ENCODE peak calls at places on chromosomes 13 and 19, in six cellular contexts. Z is neuronal stem cell, P is IMR-90, S is trophoblast cell, F is H1, D is H9. T is an unnamed sample.
A peak's percentile ranks its signal among the peaks of the same experiment; 100 is the strongest.

GRCh38 chr19:3210347-3211017 is 14.0 kb upstream of the CELF5 start:
- DNase-seq in Z (no peak), P (no peak), S (peak; percentile 82), F (peak; percentile 96), D (peak; percentile 82), T (peak; percentile 35)

GRCh38 chr19:12365094-12365371 is 450 bp downstream of the ZNF442 start:
- DNase-seq in Z (no peak), P (peak; percentile 22), S (peak; percentile 21), F (no peak), D (no peak), T (no peak)

GRCh38 chr19:55700813-55701212 is 25.8 kb downstream of the EPN1 start:
- DNase-seq in Z (no peak), P (no peak), S (no peak), F (no peak), D (no peak), T (no peak)

GRCh38 chr19:44777715-44778347 is at the start of gene CBLC:
- DNase-seq in Z (no peak), P (no peak), S (peak; percentile 94), F (peak; percentile 92), D (peak; percentile 97), T (no peak)

GRCh38 chr19:31099470-31100190 is 249.6 kb downstream of the TSHZ3 start:
- DNase-seq in Z (no peak), P (no peak), S (no peak), F (no peak), D (no peak), T (no peak)

GRCh38 chr13:73065665-73066350 is 7.0 kb downstream of the KLF5 start:
- DNase-seq in Z (no peak), P (no peak), S (peak; percentile 93), F (no peak), D (no peak), T (no peak)

GRCh38 chr19:40780582-40780981 is 2.5 kb downstream of the RAB4B start:
- DNase-seq in Z (no peak), P (no peak), S (no peak), F (no peak), D (no peak), T (no peak)

GRCh38 chr19:17234911-17235617 is 9.0 kb downstream of the OCEL1 start:
- DNase-seq in Z (no peak), P (peak; percentile 38), S (peak; percentile 64), F (peak; percentile 90), D (peak; percentile 81), T (peak; percentile 67)

GRCh38 chr19:51448011-51448744 is 10.1 kb downstream of the SIGLEC8 start:
- DNase-seq in Z (no peak), P (no peak), S (no peak), F (no peak), D (no peak), T (no peak)

GRCh38 chr19:29860492-29860891 is 48.7 kb downstream of the CCNE1 start:
- DNase-seq in Z (no peak), P (no peak), S (peak; percentile 92), F (no peak), D (peak; percentile 54), T (no peak)

GRCh38 chr19:11382898-11383705 is 1.0 kb downstream of the EPOR start:
- DNase-seq in Z (no peak), P (no peak), S (peak; percentile 81), F (peak; percentile 94), D (peak; percentile 87), T (peak; percentile 65)

GRCh38 chr19:3249408-3249807 is 24.9 kb downstream of the CELF5 start:
- DNase-seq in Z (no peak), P (no peak), S (no peak), F (peak; percentile 63), D (peak; percentile 57), T (no peak)

GRCh38 chr19:43624933-43625332 is 5.5 kb upstream of the ZNF428 start:
- DNase-seq in Z (no peak), P (peak; percentile 8), S (peak; percentile 71), F (peak; percentile 96), D (peak; percentile 96), T (peak; percentile 37)

GRCh38 chr13:89988206-89988605 is 1359.3 kb upstream of the MIR17HG start:
- DNase-seq in Z (no peak), P (no peak), S (no peak), F (no peak), D (no peak), T (no peak)

GRCh38 chr19:2033825-2034159 is 17.3 kb downstream of the MKNK2 start:
- DNase-seq in Z (no peak), P (no peak), S (no peak), F (peak; percentile 45), D (peak; percentile 28), T (no peak)

GRCh38 chr13:111844222-111844671 is 222.7 kb upstream of the SOX1 start:
- DNase-seq in Z (no peak), P (no peak), S (no peak), F (peak; percentile 40), D (no peak), T (no peak)

GRCh38 chr19:13621413-13621812 is 115.1 kb upstream of the CACNA1A start:
- DNase-seq in Z (no peak), P (peak; percentile 96), S (peak; percentile 64), F (no peak), D (peak; percentile 88), T (peak; percentile 7)

GRCh38 chr13:102825400-102825799 is 20.4 kb upstream of the ERCC5 start:
- DNase-seq in Z (no peak), P (no peak), S (no peak), F (no peak), D (peak; percentile 29), T (no peak)

GRCh38 chr13:99983401-99984133 is 2.0 kb downstream of the ZIC2 start:
- DNase-seq in Z (no peak), P (no peak), S (no peak), F (peak; percentile 46), D (peak; percentile 39), T (peak; percentile 35)

GRCh38 chr19:29804493-29804892 is 7.3 kb upstream of the CCNE1 start:
- DNase-seq in Z (no peak), P (no peak), S (no peak), F (no peak), D (no peak), T (no peak)

GRCh38 chr19:5480427-5480836 is 25.2 kb downstream of the ZNRF4 start:
- DNase-seq in Z (no peak), P (no peak), S (peak; percentile 80), F (peak; percentile 80), D (peak; percentile 64), T (peak; percentile 15)

GRCh38 chr13:47933688-47934011 is 67.4 kb downstream of the SUCLA2 start:
- DNase-seq in Z (no peak), P (peak; percentile 17), S (no peak), F (no peak), D (no peak), T (peak; percentile 9)

GRCh38 chr13:112619730-112620639 is 32.0 kb upstream of the TUBGCP3 start:
- DNase-seq in Z (peak; percentile 73), P (no peak), S (no peak), F (peak; percentile 63), D (peak; percentile 91), T (peak; percentile 56)

DNA sequence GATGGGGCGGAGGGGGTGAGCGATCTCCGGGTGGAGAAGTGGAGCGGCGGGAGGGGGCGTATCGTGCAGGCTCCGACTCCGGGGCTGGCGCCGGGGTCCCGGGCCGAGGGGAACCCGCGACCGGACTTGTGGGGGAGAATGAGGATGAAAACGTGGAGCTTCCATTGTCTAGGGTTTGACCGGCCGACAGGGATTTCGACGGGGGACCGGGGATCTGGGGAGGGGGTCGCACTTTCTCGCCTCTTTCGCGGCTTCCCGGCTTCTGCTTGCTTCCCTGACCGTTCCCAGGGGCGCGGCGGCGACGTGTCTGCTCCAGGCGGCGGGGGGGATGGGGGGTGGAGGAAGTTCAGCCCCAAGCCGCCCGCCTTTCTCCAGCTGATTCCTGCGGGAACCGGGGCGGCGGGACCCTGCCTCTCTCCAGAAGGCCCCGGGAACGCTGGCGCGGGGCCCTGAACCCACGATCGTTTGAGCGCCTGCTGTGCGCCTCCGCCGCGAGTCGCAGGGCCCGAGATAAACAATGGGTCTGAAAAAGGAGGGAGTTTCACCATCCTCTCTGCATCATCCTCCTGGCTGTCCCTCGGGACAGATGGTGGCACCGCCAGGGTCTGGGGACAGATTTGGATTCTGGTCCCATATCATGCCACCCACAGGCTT is 790 bp downstream of the TPM4 start:
- DNase-seq in Z (no peak), P (no peak), S (peak; percentile 60), F (peak; percentile 65), D (no peak), T (no peak)
- H2BK120ac ChIP-seq in Z (peak overlapping the region; percentile 82), P (peak overlapping the region; percentile 75), S (peak overlapping the region; percentile 90), F (no peak overlapping the region), D (peak overlapping the region; percentile 100), T (peak overlapping the region; percentile 100)

DNA sequence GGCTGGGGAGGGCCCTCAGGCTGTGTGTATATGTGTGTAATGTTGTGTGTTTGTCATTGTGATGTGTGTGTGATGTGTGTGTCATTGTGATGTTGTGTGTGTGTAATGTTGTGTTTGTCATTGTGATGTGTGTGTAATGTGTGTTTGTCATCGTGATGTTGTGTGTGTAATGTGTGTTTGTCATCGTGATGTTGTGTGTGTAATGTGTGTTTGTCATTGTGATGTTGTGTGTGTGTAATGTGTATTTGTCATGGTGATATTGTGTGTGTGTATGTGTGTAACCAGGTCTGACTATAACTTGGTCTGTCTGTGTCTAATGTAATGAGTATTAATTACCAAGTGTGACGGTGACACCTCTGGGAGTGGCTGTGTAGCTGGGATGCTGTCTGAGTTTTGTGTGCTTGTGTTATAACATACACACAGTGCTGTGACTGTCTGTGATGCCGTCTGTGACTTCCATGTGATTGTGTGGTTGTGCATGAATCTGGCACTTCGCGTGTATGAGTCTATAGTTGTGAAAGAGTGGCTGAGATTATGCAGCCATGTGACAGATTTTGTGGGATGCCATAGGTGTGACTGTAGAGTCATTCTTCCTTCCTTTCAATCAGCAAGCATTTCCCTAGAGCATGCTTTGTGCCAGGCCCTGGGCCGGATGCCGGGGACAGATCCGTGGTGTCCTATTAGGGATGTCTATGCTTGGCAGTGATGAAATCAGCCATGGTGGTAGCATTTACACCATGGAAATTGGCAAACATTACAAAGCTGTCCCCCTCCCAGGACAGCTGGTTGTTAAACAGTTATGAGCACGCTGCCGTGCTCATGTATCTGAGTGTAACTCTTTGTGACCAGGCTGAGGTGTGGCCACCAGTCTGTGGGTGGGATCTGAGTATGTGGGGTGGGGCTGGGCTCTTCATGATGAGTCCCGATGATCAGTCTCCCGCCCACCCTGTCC is 6.4 kb downstream of the TNFSF14 start:
- DNase-seq in Z (no peak), P (no peak), S (peak; percentile 43), F (no peak), D (no peak), T (no peak)
- H3K14ac ChIP-seq in Z (no peak overlapping the region), P (no peak overlapping the region), S (no peak overlapping the region), F (no peak overlapping the region), D (no peak overlapping the region), T (no peak overlapping the region)

DNA sequence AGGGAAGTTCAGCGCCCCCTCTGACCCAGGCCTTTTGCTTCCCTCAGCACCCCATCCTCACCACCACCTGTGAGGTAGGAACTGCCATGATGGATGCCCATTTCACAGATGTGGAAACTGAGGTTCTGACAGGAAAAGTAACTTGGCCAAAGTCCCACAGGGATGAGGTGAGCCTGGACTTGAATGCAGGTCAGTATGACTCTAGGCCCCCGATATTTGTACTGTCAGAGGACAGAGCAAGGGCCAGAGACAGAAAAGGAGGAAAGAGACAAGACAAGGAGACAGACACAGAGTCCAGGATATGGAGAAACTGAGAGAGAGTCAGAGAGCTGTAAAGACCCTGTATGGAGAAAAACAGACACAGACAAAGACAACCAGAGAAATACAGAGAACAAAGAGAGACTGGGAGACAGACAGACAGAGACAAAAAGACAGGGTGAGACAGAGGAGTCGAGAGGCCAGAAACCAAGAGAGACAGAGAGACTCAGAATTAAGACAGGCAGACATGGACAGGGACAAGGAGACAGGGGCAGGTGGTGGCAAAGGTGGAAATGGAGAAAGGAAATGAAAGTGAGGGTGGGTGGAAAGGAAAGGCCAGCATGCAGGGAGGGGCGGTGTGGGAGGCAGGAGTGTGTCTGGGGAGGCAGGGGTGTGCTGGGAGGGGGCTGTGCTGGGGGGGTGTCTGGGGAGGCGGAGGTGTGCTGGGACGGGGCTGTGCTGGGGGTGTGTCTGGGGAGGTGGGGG is 5.0 kb downstream of the ERFL start:
- DNase-seq in Z (no peak), P (no peak), S (no peak), F (no peak), D (no peak), T (no peak)
- H3K27me3 ChIP-seq in Z (peaks cover 95% of the 10 kb centered on the region), P (peaks cover 84% of the 10 kb centered on the region), S (peaks cover 72% of the 10 kb centered on the region), F (peaks cover 95% of the 10 kb centered on the region), D (peaks cover 93% of the 10 kb centered on the region), T (peaks cover 77% of the 10 kb centered on the region)

GRCh38 chr19:52622261-52622660 is 15.9 kb downstream of the ZNF83 start:
- DNase-seq in Z (no peak), P (no peak), S (no peak), F (no peak), D (no peak), T (no peak)
- H2BK120ac ChIP-seq in Z (no peak overlapping the region), P (no peak overlapping the region), S (no peak overlapping the region), F (no peak overlapping the region), D (no peak overlapping the region), T (no peak overlapping the region)